ENCODE peak calls at places on chromosomes 16 and 17, in seven cellular contexts. One of them, this sample, is unnamed. For H3K36me3, the result is how much of the 10 kb centered on the place peaks cover.

GRCh38 chr17:4509402-4509801 is 10.7 kb downstream of the SPNS2 start:
- DNase-seq in effector memory CD4-positive, alpha-beta T cell: no peak
- DNase-seq in iPS DF 6.9: no peak
- DNase-seq in MM.1S: peak
- DNase-seq in CD4-positive, alpha-beta memory T cell: peak
- DNase-seq in RWPE2: no peak
- DNase-seq in IMR-90: no peak
- DNase-seq in this sample: no peak

GRCh38 chr17:76500074-76500744 is 1.0 kb downstream of the RHBDF2 start:
- DNase-seq in effector memory CD4-positive, alpha-beta T cell: no peak
- DNase-seq in iPS DF 6.9: no peak
- DNase-seq in MM.1S: no peak
- DNase-seq in CD4-positive, alpha-beta memory T cell: no peak
- DNase-seq in RWPE2: no peak
- DNase-seq in IMR-90: no peak
- DNase-seq in this sample: no peak

GRCh38 chr17:40342575-40343058 is 21.9 kb downstream of the GJD3 start:
- DNase-seq in effector memory CD4-positive, alpha-beta T cell: no peak
- DNase-seq in iPS DF 6.9: no peak
- DNase-seq in MM.1S: no peak
- DNase-seq in CD4-positive, alpha-beta memory T cell: no peak
- DNase-seq in RWPE2: no peak
- DNase-seq in IMR-90: no peak
- DNase-seq in this sample: no peak

GRCh38 chr17:4043862-4044261 is 79.6 kb upstream of the ATP2A3 start:
- DNase-seq in effector memory CD4-positive, alpha-beta T cell: peak
- DNase-seq in iPS DF 6.9: no peak
- DNase-seq in MM.1S: peak
- DNase-seq in CD4-positive, alpha-beta memory T cell: peak
- DNase-seq in RWPE2: no peak
- DNase-seq in IMR-90: no peak
- DNase-seq in this sample: no peak

GRCh38 chr16:77353587-77354263 is 81.1 kb downstream of the ADAMTS18 start:
- DNase-seq in effector memory CD4-positive, alpha-beta T cell: no peak
- DNase-seq in iPS DF 6.9: no peak
- DNase-seq in MM.1S: no peak
- DNase-seq in CD4-positive, alpha-beta memory T cell: no peak
- DNase-seq in RWPE2: no peak
- DNase-seq in IMR-90: no peak
- DNase-seq in this sample: peak

GRCh38 chr17:64103751-64104364 is 26.1 kb downstream of the ERN1 start:
- DNase-seq in effector memory CD4-positive, alpha-beta T cell: no peak
- DNase-seq in iPS DF 6.9: no peak
- DNase-seq in MM.1S: peak
- DNase-seq in CD4-positive, alpha-beta memory T cell: no peak
- DNase-seq in RWPE2: no peak
- DNase-seq in IMR-90: peak
- DNase-seq in this sample: no peak

GRCh38 chr17:19302791-19303233 is 59.7 kb downstream of the B9D1 start:
- DNase-seq in effector memory CD4-positive, alpha-beta T cell: no peak
- DNase-seq in iPS DF 6.9: no peak
- DNase-seq in MM.1S: no peak
- DNase-seq in CD4-positive, alpha-beta memory T cell: no peak
- DNase-seq in RWPE2: no peak
- DNase-seq in IMR-90: no peak
- DNase-seq in this sample: no peak

GRCh38 chr16:67264277-67264676 is 15.1 kb upstream of the PLEKHG4 start:
- DNase-seq in effector memory CD4-positive, alpha-beta T cell: no peak
- DNase-seq in iPS DF 6.9: no peak
- DNase-seq in MM.1S: no peak
- DNase-seq in CD4-positive, alpha-beta memory T cell: no peak
- DNase-seq in RWPE2: no peak
- DNase-seq in IMR-90: no peak
- DNase-seq in this sample: no peak

GRCh38 chr17:79065105-79065670 is 9.4 kb upstream of the ENGASE start:
- DNase-seq in effector memory CD4-positive, alpha-beta T cell: peak
- DNase-seq in iPS DF 6.9: no peak
- DNase-seq in MM.1S: no peak
- DNase-seq in CD4-positive, alpha-beta memory T cell: peak
- DNase-seq in RWPE2: no peak
- DNase-seq in IMR-90: peak
- DNase-seq in this sample: no peak

GRCh38 chr17:7703584-7704574 is 1.1 kb upstream of the EFNB3 start:
- DNase-seq in effector memory CD4-positive, alpha-beta T cell: no peak
- DNase-seq in iPS DF 6.9: no peak
- DNase-seq in MM.1S: no peak
- DNase-seq in CD4-positive, alpha-beta memory T cell: no peak
- DNase-seq in RWPE2: no peak
- DNase-seq in IMR-90: no peak
- DNase-seq in this sample: no peak

GRCh38 chr17:32742686-32743538 is 134.0 kb downstream of the MYO1D start:
- DNase-seq in effector memory CD4-positive, alpha-beta T cell: no peak
- DNase-seq in iPS DF 6.9: no peak
- DNase-seq in MM.1S: no peak
- DNase-seq in CD4-positive, alpha-beta memory T cell: no peak
- DNase-seq in RWPE2: no peak
- DNase-seq in IMR-90: no peak
- DNase-seq in this sample: no peak

GRCh38 chr17:40020146-40020545 is 4.9 kb downstream of the CSF3 start:
- DNase-seq in effector memory CD4-positive, alpha-beta T cell: no peak
- DNase-seq in iPS DF 6.9: no peak
- DNase-seq in MM.1S: no peak
- DNase-seq in CD4-positive, alpha-beta memory T cell: no peak
- DNase-seq in RWPE2: no peak
- DNase-seq in IMR-90: no peak
- DNase-seq in this sample: no peak

GRCh38 chr17:66533572-66533971 is 231.2 kb downstream of the PRKCA start:
- DNase-seq in effector memory CD4-positive, alpha-beta T cell: no peak
- DNase-seq in iPS DF 6.9: no peak
- DNase-seq in MM.1S: no peak
- DNase-seq in CD4-positive, alpha-beta memory T cell: no peak
- DNase-seq in RWPE2: no peak
- DNase-seq in IMR-90: peak
- DNase-seq in this sample: no peak

GRCh38 chr17:8445536-8445935 is 9.9 kb downstream of the NDEL1 start:
- DNase-seq in effector memory CD4-positive, alpha-beta T cell: no peak
- DNase-seq in iPS DF 6.9: no peak
- DNase-seq in MM.1S: no peak
- DNase-seq in CD4-positive, alpha-beta memory T cell: no peak
- DNase-seq in RWPE2: no peak
- DNase-seq in IMR-90: no peak
- DNase-seq in this sample: no peak

GRCh38 chr17:74380959-74381808 is 13.9 kb downstream of the GPR142 start:
- DNase-seq in effector memory CD4-positive, alpha-beta T cell: no peak
- DNase-seq in iPS DF 6.9: no peak
- DNase-seq in MM.1S: no peak
- DNase-seq in CD4-positive, alpha-beta memory T cell: no peak
- DNase-seq in RWPE2: no peak
- DNase-seq in IMR-90: no peak
- DNase-seq in this sample: no peak

GRCh38 chr16:53629607-53630312 is 73.9 kb downstream of the RPGRIP1L start:
- DNase-seq in effector memory CD4-positive, alpha-beta T cell: no peak
- DNase-seq in iPS DF 6.9: no peak
- DNase-seq in MM.1S: no peak
- DNase-seq in CD4-positive, alpha-beta memory T cell: no peak
- DNase-seq in RWPE2: no peak
- DNase-seq in IMR-90: no peak
- DNase-seq in this sample: no peak

GRCh38 chr17:71438631-71439146 is 682.1 kb upstream of the SOX9 start:
- DNase-seq in effector memory CD4-positive, alpha-beta T cell: no peak
- DNase-seq in iPS DF 6.9: no peak
- DNase-seq in MM.1S: no peak
- DNase-seq in CD4-positive, alpha-beta memory T cell: no peak
- DNase-seq in RWPE2: peak
- DNase-seq in IMR-90: peak
- DNase-seq in this sample: peak

GRCh38 chr17:45353047-45353446 is 36.2 kb upstream of the MAP3K14 start:
- DNase-seq in effector memory CD4-positive, alpha-beta T cell: no peak
- DNase-seq in iPS DF 6.9: no peak
- DNase-seq in MM.1S: no peak
- DNase-seq in CD4-positive, alpha-beta memory T cell: no peak
- DNase-seq in RWPE2: peak
- DNase-seq in IMR-90: no peak
- DNase-seq in this sample: no peak

GRCh38 chr17:80892019-80892855 is 99.4 kb upstream of the CHMP6 start:
- DNase-seq in effector memory CD4-positive, alpha-beta T cell: peak
- DNase-seq in iPS DF 6.9: no peak
- DNase-seq in MM.1S: no peak
- DNase-seq in CD4-positive, alpha-beta memory T cell: peak
- DNase-seq in RWPE2: peak
- DNase-seq in IMR-90: peak
- DNase-seq in this sample: peak

GRCh38 chr16:46428108-46429061 is 192.8 kb downstream of the SHCBP1 start:
- DNase-seq in effector memory CD4-positive, alpha-beta T cell: no peak
- DNase-seq in iPS DF 6.9: no peak
- DNase-seq in MM.1S: no peak
- DNase-seq in CD4-positive, alpha-beta memory T cell: no peak
- DNase-seq in RWPE2: peak
- DNase-seq in IMR-90: no peak
- DNase-seq in this sample: no peak

GRCh38 chr16:27321013-27321960 is 7.5 kb downstream of the IL4R start:
- DNase-seq in effector memory CD4-positive, alpha-beta T cell: no peak
- DNase-seq in iPS DF 6.9: no peak
- DNase-seq in MM.1S: no peak
- DNase-seq in CD4-positive, alpha-beta memory T cell: no peak
- DNase-seq in RWPE2: no peak
- DNase-seq in IMR-90: peak
- DNase-seq in this sample: no peak

GRCh38 chr17:82269138-82269881 is 4.2 kb downstream of the CSNK1D start:
- DNase-seq in effector memory CD4-positive, alpha-beta T cell: no peak
- DNase-seq in iPS DF 6.9: no peak
- DNase-seq in MM.1S: no peak
- DNase-seq in CD4-positive, alpha-beta memory T cell: no peak
- DNase-seq in RWPE2: no peak
- DNase-seq in IMR-90: no peak
- DNase-seq in this sample: no peak

GRCh38 chr17:82263641-82264040 is 9.9 kb downstream of the CSNK1D start:
- DNase-seq in effector memory CD4-positive, alpha-beta T cell: no peak
- DNase-seq in iPS DF 6.9: no peak
- DNase-seq in MM.1S: no peak
- DNase-seq in CD4-positive, alpha-beta memory T cell: no peak
- DNase-seq in RWPE2: no peak
- DNase-seq in IMR-90: no peak
- DNase-seq in this sample: no peak

GRCh38 chr17:82269882-82270500 is 3.5 kb downstream of the CSNK1D start:
- DNase-seq in effector memory CD4-positive, alpha-beta T cell: no peak
- DNase-seq in iPS DF 6.9: no peak
- DNase-seq in MM.1S: no peak
- DNase-seq in CD4-positive, alpha-beta memory T cell: no peak
- DNase-seq in RWPE2: no peak
- DNase-seq in IMR-90: no peak
- DNase-seq in this sample: no peak

GRCh38 chr17:82267575-82268379 is 5.7 kb downstream of the CSNK1D start:
- DNase-seq in effector memory CD4-positive, alpha-beta T cell: peak
- DNase-seq in iPS DF 6.9: no peak
- DNase-seq in MM.1S: no peak
- DNase-seq in CD4-positive, alpha-beta memory T cell: no peak
- DNase-seq in RWPE2: peak
- DNase-seq in IMR-90: peak
- DNase-seq in this sample: peak

GRCh38 chr17:82266142-82266541 is 7.4 kb downstream of the CSNK1D start:
- DNase-seq in effector memory CD4-positive, alpha-beta T cell: no peak
- DNase-seq in iPS DF 6.9: no peak
- DNase-seq in MM.1S: no peak
- DNase-seq in CD4-positive, alpha-beta memory T cell: no peak
- DNase-seq in RWPE2: no peak
- DNase-seq in IMR-90: no peak
- DNase-seq in this sample: no peak
- H3K36me3 ChIP-seq in effector memory CD4-positive, alpha-beta T cell: half or more
- H3K36me3 ChIP-seq in iPS DF 6.9: under half
- H3K36me3 ChIP-seq in MM.1S: under half
- H3K36me3 ChIP-seq in CD4-positive, alpha-beta memory T cell: half or more
- H3K36me3 ChIP-seq in RWPE2: half or more
- H3K36me3 ChIP-seq in IMR-90: half or more
- H3K36me3 ChIP-seq in this sample: under half

GRCh38 chr16:58548378-58548777 is 33.1 kb downstream of the SETD6 start:
- DNase-seq in effector memory CD4-positive, alpha-beta T cell: no peak
- DNase-seq in iPS DF 6.9: no peak
- DNase-seq in MM.1S: no peak
- DNase-seq in CD4-positive, alpha-beta memory T cell: no peak
- DNase-seq in RWPE2: no peak
- DNase-seq in IMR-90: no peak
- DNase-seq in this sample: no peak

GRCh38 chr16:58543685-58544084 is 28.4 kb downstream of the SETD6 start:
- DNase-seq in effector memory CD4-positive, alpha-beta T cell: no peak
- DNase-seq in iPS DF 6.9: no peak
- DNase-seq in MM.1S: no peak
- DNase-seq in CD4-positive, alpha-beta memory T cell: no peak
- DNase-seq in RWPE2: no peak
- DNase-seq in IMR-90: no peak
- DNase-seq in this sample: no peak
- H3K36me3 ChIP-seq in effector memory CD4-positive, alpha-beta T cell: half or more
- H3K36me3 ChIP-seq in iPS DF 6.9: under half
- H3K36me3 ChIP-seq in MM.1S: under half
- H3K36me3 ChIP-seq in CD4-positive, alpha-beta memory T cell: half or more
- H3K36me3 ChIP-seq in RWPE2: half or more
- H3K36me3 ChIP-seq in IMR-90: half or more
- H3K36me3 ChIP-seq in this sample: half or more

GRCh38 chr17:17796787-17797061 is 40.1 kb downstream of the SREBF1 start:
- DNase-seq in effector memory CD4-positive, alpha-beta T cell: no peak
- DNase-seq in iPS DF 6.9: no peak
- DNase-seq in MM.1S: no peak
- DNase-seq in CD4-positive, alpha-beta memory T cell: no peak
- DNase-seq in RWPE2: no peak
- DNase-seq in IMR-90: no peak
- DNase-seq in this sample: no peak

GRCh38 chr17:17798573-17799255 is 38.1 kb downstream of the SREBF1 start:
- DNase-seq in effector memory CD4-positive, alpha-beta T cell: no peak
- DNase-seq in iPS DF 6.9: no peak
- DNase-seq in MM.1S: no peak
- DNase-seq in CD4-positive, alpha-beta memory T cell: no peak
- DNase-seq in RWPE2: no peak
- DNase-seq in IMR-90: no peak
- DNase-seq in this sample: no peak

GRCh38 chr17:17795946-17796786 is 40.6 kb downstream of the SREBF1 start:
- DNase-seq in effector memory CD4-positive, alpha-beta T cell: no peak
- DNase-seq in iPS DF 6.9: no peak
- DNase-seq in MM.1S: no peak
- DNase-seq in CD4-positive, alpha-beta memory T cell: no peak
- DNase-seq in RWPE2: no peak
- DNase-seq in IMR-90: no peak
- DNase-seq in this sample: no peak

GRCh38 chr17:17797119-17797809 is 39.5 kb downstream of the SREBF1 start:
- DNase-seq in effector memory CD4-positive, alpha-beta T cell: no peak
- DNase-seq in iPS DF 6.9: no peak
- DNase-seq in MM.1S: no peak
- DNase-seq in CD4-positive, alpha-beta memory T cell: no peak
- DNase-seq in RWPE2: no peak
- DNase-seq in IMR-90: no peak
- DNase-seq in this sample: no peak

GRCh38 chr17:17798010-17798556 is 38.7 kb downstream of the SREBF1 start:
- DNase-seq in effector memory CD4-positive, alpha-beta T cell: no peak
- DNase-seq in iPS DF 6.9: no peak
- DNase-seq in MM.1S: no peak
- DNase-seq in CD4-positive, alpha-beta memory T cell: no peak
- DNase-seq in RWPE2: no peak
- DNase-seq in IMR-90: no peak
- DNase-seq in this sample: no peak
- H3K36me3 ChIP-seq in effector memory CD4-positive, alpha-beta T cell: under half
- H3K36me3 ChIP-seq in iPS DF 6.9: under half
- H3K36me3 ChIP-seq in MM.1S: under half
- H3K36me3 ChIP-seq in CD4-positive, alpha-beta memory T cell: under half
- H3K36me3 ChIP-seq in RWPE2: half or more
- H3K36me3 ChIP-seq in IMR-90: half or more
- H3K36me3 ChIP-seq in this sample: under half

GRCh38 chr16:85103096-85104079 is 8.9 kb downstream of the CIBAR2 start:
- DNase-seq in effector memory CD4-positive, alpha-beta T cell: no peak
- DNase-seq in iPS DF 6.9: no peak
- DNase-seq in MM.1S: no peak
- DNase-seq in CD4-positive, alpha-beta memory T cell: no peak
- DNase-seq in RWPE2: no peak
- DNase-seq in IMR-90: no peak
- DNase-seq in this sample: no peak
- H3K36me3 ChIP-seq in effector memory CD4-positive, alpha-beta T cell: under half
- H3K36me3 ChIP-seq in iPS DF 6.9: under half
- H3K36me3 ChIP-seq in MM.1S: under half
- H3K36me3 ChIP-seq in CD4-positive, alpha-beta memory T cell: under half
- H3K36me3 ChIP-seq in RWPE2: under half
- H3K36me3 ChIP-seq in IMR-90: under half
- H3K36me3 ChIP-seq in this sample: under half